ENCODE peak calls at places on chromosomes 6 and 20, in nine cellular contexts. C is HCT116; W is stimulated activated CD8-positive, alpha-beta memory T cell treated with anti-CD3 and anti-CD28 coated beads, Interleukin-15, amount 100 ng/mL, for 24 hours; X is CD8-positive, alpha-beta memory T cell; E is EL; V is mucosa of descending colon; B is T-helper 2 cell; K is ovary; P is AG09309. H is an unnamed sample.

GRCh38 chr6:26103141-26103769 is 16.0 kb downstream of the HFE start:
- DNase-seq in C (no peak), W (no peak), X (no peak), E (peak), V (no peak), B (no peak), K (no peak), P (no peak), H (no peak)

GRCh38 chr20:10747019-10747418 is 73.2 kb upstream of the JAG1 start:
- DNase-seq in C (no peak), W (no peak), X (no peak), E (no peak), V (no peak), B (no peak), K (no peak), P (no peak), H (no peak)

GRCh38 chr6:21767891-21768659 is 174.5 kb downstream of the SOX4 start:
- DNase-seq in C (no peak), W (no peak), X (no peak), E (peak), V (no peak), B (no peak), K (no peak), P (no peak), H (no peak)

GRCh38 chr20:3158968-3159431 is 665 bp downstream of the FASTKD5 start:
- DNase-seq in C (no peak), W (no peak), X (no peak), E (peak), V (no peak), B (no peak), K (no peak), P (no peak), H (no peak)

GRCh38 chr6:155943635-155944034 is 488.0 kb upstream of the NOX3 start:
- DNase-seq in C (no peak), W (no peak), X (no peak), E (peak), V (no peak), B (no peak), K (no peak), P (no peak), H (no peak)

GRCh38 chr6:143074670-143075318 is 14.1 kb downstream of the AIG1 start:
- DNase-seq in C (no peak), W (no peak), X (no peak), E (no peak), V (no peak), B (no peak), K (no peak), P (no peak), H (no peak)

GRCh38 chr6:31794294-31794865 is 1.2 kb downstream of the VARS1 start:
- DNase-seq in C (no peak), W (no peak), X (no peak), E (peak), V (no peak), B (no peak), K (no peak), P (no peak), H (no peak)

GRCh38 chr20:34024733-34025351 is 31.1 kb downstream of the RALY start:
- DNase-seq in C (no peak), W (no peak), X (no peak), E (no peak), V (peak), B (no peak), K (no peak), P (no peak), H (no peak)

GRCh38 chr6:30037182-30037788 is 23.8 kb upstream of the POLR1H start:
- DNase-seq in C (no peak), W (no peak), X (no peak), E (peak), V (no peak), B (no peak), K (no peak), P (no peak), H (no peak)

GRCh38 chr6:41901882-41902519 is 6.8 kb upstream of the USP49 start:
- DNase-seq in C (no peak), W (no peak), X (peak), E (peak), V (no peak), B (peak), K (no peak), P (no peak), H (peak)

GRCh38 chr6:151269318-151269995 is 29.7 kb downstream of the AKAP12 start:
- DNase-seq in C (no peak), W (no peak), X (no peak), E (peak), V (no peak), B (no peak), K (no peak), P (peak), H (no peak)

GRCh38 chr20:15618912-15619311 is 954.3 kb downstream of the KIF16B start:
- DNase-seq in C (no peak), W (no peak), X (no peak), E (peak), V (no peak), B (no peak), K (no peak), P (no peak), H (no peak)

GRCh38 chr6:170490259-170490658 is 62.8 kb downstream of the PSMB1 start:
- DNase-seq in C (no peak), W (no peak), X (no peak), E (no peak), V (no peak), B (no peak), K (no peak), P (no peak), H (no peak)

GRCh38 chr20:24762371-24762770 is 186.7 kb upstream of the CST7 start:
- DNase-seq in C (no peak), W (no peak), X (no peak), E (no peak), V (no peak), B (no peak), K (no peak), P (no peak), H (no peak)

GRCh38 chr6:74409447-74409846 is 713.4 kb downstream of the CD109 start:
- DNase-seq in C (peak), W (no peak), X (no peak), E (peak), V (no peak), B (no peak), K (no peak), P (peak), H (no peak)

GRCh38 chr6:17984822-17985660 is 2.4 kb downstream of the KIF13A start:
- DNase-seq in C (no peak), W (no peak), X (no peak), E (no peak), V (no peak), B (no peak), K (no peak), P (no peak), H (no peak)

GRCh38 chr20:22861231-22861980 is 173.7 kb upstream of the SSTR4 start:
- DNase-seq in C (no peak), W (no peak), X (no peak), E (no peak), V (no peak), B (no peak), K (no peak), P (no peak), H (no peak)

GRCh38 chr6:125393449-125393858 is 91.7 kb upstream of the HDDC2 start:
- DNase-seq in C (no peak), W (no peak), X (no peak), E (no peak), V (no peak), B (no peak), K (no peak), P (no peak), H (no peak)

GRCh38 chr6:29916741-29917140 is 25.6 kb upstream of the HLA-A start:
- DNase-seq in C (no peak), W (no peak), X (no peak), E (no peak), V (no peak), B (no peak), K (no peak), P (no peak), H (no peak)

GRCh38 chr6:43200541-43200940 is 18.5 kb downstream of the CUL9 start:
- DNase-seq in C (no peak), W (no peak), X (no peak), E (no peak), V (peak), B (no peak), K (no peak), P (no peak), H (no peak)

GRCh38 chr20:62804632-62805364 is at the start of gene OGFR:
- DNase-seq in C (no peak), W (no peak), X (peak), E (peak), V (peak), B (peak), K (peak), P (no peak), H (peak)

GRCh38 chr20:46757754-46758678 is 48.6 kb downstream of the SLC2A10 start:
- DNase-seq in C (peak), W (no peak), X (peak), E (peak), V (peak), B (peak), K (peak), P (no peak), H (peak)

GRCh38 chr20:60252866-60253265 is 294.6 kb downstream of the CDH26 start:
- DNase-seq in C (no peak), W (no peak), X (no peak), E (no peak), V (no peak), B (no peak), K (no peak), P (no peak), H (no peak)

GRCh38 chr20:2751868-2752630 is 48.4 kb downstream of the CPXM1 start:
- DNase-seq in C (no peak), W (no peak), X (peak), E (peak), V (peak), B (peak), K (peak), P (no peak), H (peak)

GRCh38 chr6:144581807-144582537 is 296.8 kb downstream of the UTRN start:
- DNase-seq in C (peak), W (no peak), X (no peak), E (peak), V (no peak), B (no peak), K (no peak), P (no peak), H (no peak)

GRCh38 chr6:10520468-10520867 is 683 bp upstream of the GCNT2 start:
- DNase-seq in C (no peak), W (no peak), X (no peak), E (peak), V (no peak), B (no peak), K (no peak), P (no peak), H (no peak)

GRCh38 chr6:53539561-53539960 is 5.3 kb downstream of the GCLC start:
- DNase-seq in C (no peak), W (no peak), X (no peak), E (no peak), V (no peak), B (no peak), K (no peak), P (no peak), H (no peak)

GRCh38 chr6:37319156-37319555 is 34.6 kb upstream of the RNF8 start:
- DNase-seq in C (no peak), W (no peak), X (no peak), E (no peak), V (no peak), B (no peak), K (no peak), P (no peak), H (no peak)

GRCh38 chr6:87756858-87757257 is 54.8 kb upstream of the AKIRIN2 start:
- DNase-seq in C (no peak), W (no peak), X (no peak), E (peak), V (no peak), B (no peak), K (no peak), P (peak), H (peak)

GRCh38 chr6:52276130-52276529 is 8.4 kb downstream of the MCM3 start:
- DNase-seq in C (no peak), W (no peak), X (no peak), E (no peak), V (no peak), B (no peak), K (no peak), P (no peak), H (no peak)

GRCh38 chr6:159013229-159013628 is 13.2 kb upstream of the RSPH3 start:
- DNase-seq in C (no peak), W (no peak), X (no peak), E (no peak), V (no peak), B (no peak), K (no peak), P (no peak), H (no peak)

GRCh38 chr20:3192226-3193015 is 12.1 kb downstream of the DDRGK1 start:
- DNase-seq in C (no peak), W (no peak), X (no peak), E (no peak), V (no peak), B (no peak), K (no peak), P (no peak), H (no peak)

GRCh38 chr20:62831361-62831788 is 14.5 kb downstream of the COL9A3 start:
- DNase-seq in C (no peak), W (no peak), X (no peak), E (no peak), V (peak), B (no peak), K (peak), P (no peak), H (no peak)

GRCh38 chr6:11780097-11780428 is 1.5 kb upstream of the ADTRP start:
- DNase-seq in C (no peak), W (no peak), X (no peak), E (no peak), V (no peak), B (no peak), K (no peak), P (no peak), H (no peak)

GRCh38 chr6:111759836-111760785 is 113.1 kb downstream of the FYN start:
- DNase-seq in C (no peak), W (no peak), X (peak), E (peak), V (no peak), B (peak), K (no peak), P (peak), H (no peak)